ENCODE peak calls at places on chromosomes 3 and 15, in four cellular contexts. Q is CD4-positive, alpha-beta T cell; G is lower leg skin; O is tibial artery. W is an unnamed sample.

GRCh38 chr3:37130448-37130847 is 43.9 kb downstream of the LRRFIP2 start:
- DNase-seq in Q (no peak), O (no peak), G (no peak), W (no peak)

GRCh38 chr3:55609230-55610100 is 122.4 kb upstream of the WNT5A start:
- DNase-seq in O (no peak), Q (no peak), G (no peak), W (no peak)

GRCh38 chr3:98711426-98711825 is 51.7 kb upstream of the ST3GAL6 start:
- DNase-seq in Q (no peak), O (no peak), G (no peak), W (no peak)

GRCh38 chr3:109597438-109597837 is 260.1 kb upstream of the DPPA4 start:
- DNase-seq in O (no peak), Q (no peak), G (no peak), W (no peak)

GRCh38 chr3:46673151-46674030 is 20.1 kb downstream of the ALS2CL start:
- DNase-seq in O (peak), G (no peak), Q (no peak), W (no peak)

GRCh38 chr3:176987901-176988300 is 209.4 kb downstream of the TBL1XR1 start:
- DNase-seq in G (no peak), O (no peak), Q (no peak), W (no peak)

GRCh38 chr3:3753416-3753815 is 45.8 kb upstream of the LRRN1 start:
- DNase-seq in Q (no peak), O (no peak), G (no peak), W (no peak)

GRCh38 chr3:40024526-40024925 is 215.1 kb downstream of the MYRIP start:
- DNase-seq in Q (no peak), O (no peak), G (no peak), W (no peak)

GRCh38 chr3:14124223-14124614 is 451 bp downstream of the CHCHD4 start:
- DNase-seq in G (no peak), Q (peak), O (peak), W (no peak)

GRCh38 chr15:37877851-37878577 is 56.4 kb upstream of the TMCO5A start:
- DNase-seq in O (no peak), G (no peak), Q (no peak), W (no peak)

GRCh38 chr15:77482570-77482969 is 61.9 kb downstream of the HMG20A start:
- DNase-seq in Q (no peak), O (no peak), G (no peak), W (no peak)

GRCh38 chr3:11582123-11582968 is 61.4 kb downstream of the VGLL4 start:
- DNase-seq in Q (no peak), G (peak), O (peak), W (no peak)

GRCh38 chr3:185401319-185401955 is 38.5 kb downstream of the MAP3K13 start:
- DNase-seq in O (no peak), G (no peak), Q (no peak), W (no peak)

GRCh38 chr3:187587012-187587544 is 83.1 kb downstream of the SST start:
- DNase-seq in O (no peak), Q (no peak), G (no peak), W (no peak)

GRCh38 chr3:150407818-150408231 is 273 bp upstream of the TSC22D2 start:
- DNase-seq in O (no peak), Q (peak), G (peak), W (no peak)

GRCh38 chr15:65414841-65415621 is 7.7 kb downstream of the IGDCC4 start:
- DNase-seq in O (no peak), G (no peak), Q (no peak), W (peak)

GRCh38 chr15:101675015-101675414 is 22.8 kb upstream of the TM2D3 start:
- DNase-seq in G (no peak), O (no peak), Q (no peak), W (no peak)

GRCh38 chr3:186536883-186537553 is 7.2 kb downstream of the CRYGS start:
- DNase-seq in G (no peak), Q (no peak), O (no peak), W (no peak)

GRCh38 chr3:112376413-112376812 is 43.5 kb downstream of the CD200 start:
- DNase-seq in O (no peak), G (no peak), Q (no peak), W (no peak)

GRCh38 chr3:17810759-17811158 is 68.3 kb upstream of the TBC1D5 start:
- DNase-seq in Q (no peak), G (no peak), O (no peak), W (no peak)
- TF ChIP-seq CTCF in Q (no peak), G (no peak), O (peak), W (no peak)

DNA sequence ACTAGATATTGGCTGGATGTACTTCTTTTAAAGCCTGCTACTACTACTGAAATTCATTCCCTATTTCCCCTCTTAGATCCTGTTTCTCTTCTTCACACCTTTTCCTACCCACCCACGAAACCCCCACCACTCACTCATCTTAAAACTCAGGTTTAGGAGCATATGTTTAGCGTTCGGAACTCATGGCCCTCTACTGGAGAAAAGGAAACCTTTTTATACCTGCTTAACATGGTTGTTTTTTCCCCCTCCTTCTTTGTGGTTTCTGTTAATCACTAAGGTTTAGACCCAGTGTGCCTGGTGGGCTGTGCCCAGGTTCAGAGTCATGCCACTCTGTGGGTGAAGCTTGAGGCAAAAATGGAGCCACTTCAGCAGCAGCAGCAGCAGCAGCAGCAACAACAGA is 2.6 kb downstream of the ARID3B start:
- DNase-seq in O (no peak), Q (no peak), G (no peak), W (no peak)
- TF ChIP-seq CTCF in O (no peak), Q (peak), G (no peak), W (no peak)

DNA sequence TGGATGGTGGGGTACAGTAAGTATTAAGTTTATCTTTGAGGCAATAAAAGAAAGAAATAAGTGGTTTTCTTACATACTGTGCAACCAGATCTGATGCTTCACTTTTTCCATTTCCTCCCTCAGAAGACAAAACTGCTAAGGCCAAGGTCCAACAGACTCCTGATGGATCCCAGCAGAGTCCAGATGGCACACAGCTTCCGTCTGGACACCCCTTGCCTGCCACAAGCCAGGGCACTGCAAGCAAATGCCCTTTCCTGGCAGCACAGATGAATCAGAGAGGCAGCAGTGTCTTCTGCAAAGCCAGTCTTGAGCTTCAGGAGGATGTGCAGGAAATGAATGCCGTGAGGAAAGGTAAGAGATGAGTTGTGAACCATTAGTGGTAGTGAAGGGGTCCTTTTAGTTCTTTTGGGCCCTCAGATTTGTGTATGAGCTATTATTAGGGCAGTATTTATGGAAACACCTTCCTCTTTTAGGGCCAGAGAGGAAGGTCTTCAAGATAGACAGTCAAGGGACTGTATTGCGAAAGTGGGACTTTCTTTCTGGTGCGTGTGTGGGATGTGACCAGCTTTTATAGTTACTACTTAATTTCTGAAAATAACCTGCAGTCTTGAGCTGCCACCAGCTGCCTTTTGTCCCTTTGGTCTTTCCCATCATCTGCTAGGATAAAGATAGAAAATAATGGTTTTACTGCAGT is 4.6 kb downstream of the ALAS1 start:
- DNase-seq in G (no peak), Q (no peak), O (no peak), W (no peak)
- TF ChIP-seq CTCF in G (no peak), Q (no peak), O (no peak), W (no peak)

GRCh38 chr15:92392966-92393286 is 755 bp upstream of the ST8SIA2 start:
- DNase-seq in G (no peak), Q (no peak), O (no peak), W (no peak)

GRCh38 chr15:92393994-92394326 is 279 bp downstream of the ST8SIA2 start:
- DNase-seq in O (no peak), Q (no peak), G (no peak), W (no peak)

GRCh38 chr15:92393287-92393993 is at the start of gene ST8SIA2:
- DNase-seq in Q (no peak), O (no peak), G (no peak), W (peak)

GRCh38 chr15:92392462-92392861 is 1.2 kb upstream of the ST8SIA2 start:
- DNase-seq in G (no peak), O (no peak), Q (no peak), W (no peak)

GRCh38 chr15:92391640-92392039 is 2.0 kb upstream of the ST8SIA2 start:
- DNase-seq in Q (no peak), G (no peak), O (no peak), W (no peak)
- TF ChIP-seq CTCF in Q (no peak), G (no peak), O (no peak), W (no peak)

GRCh38 chr15:39142500-39142899 is 438.4 kb upstream of the THBS1 start:
- DNase-seq in O (no peak), G (no peak), Q (no peak), W (no peak)
- TF ChIP-seq CTCF in O (no peak), G (no peak), Q (no peak), W (no peak)

GRCh38 chr3:111333642-111334041 is 208.4 kb upstream of the CD96 start:
- DNase-seq in O (no peak), Q (no peak), G (no peak), W (no peak)

GRCh38 chr3:111336511-111336910 is 205.5 kb upstream of the CD96 start:
- DNase-seq in Q (no peak), G (no peak), O (no peak), W (no peak)

GRCh38 chr3:111335512-111335911 is 206.5 kb upstream of the CD96 start:
- DNase-seq in Q (no peak), O (no peak), G (no peak), W (no peak)

GRCh38 chr3:111339017-111339416 is 203.0 kb upstream of the CD96 start:
- DNase-seq in O (no peak), G (no peak), Q (no peak), W (no peak)

GRCh38 chr3:111338059-111338698 is 203.8 kb upstream of the CD96 start:
- DNase-seq in G (no peak), Q (no peak), O (no peak), W (no peak)
- TF ChIP-seq CTCF in G (no peak), Q (peak), O (peak), W (peak)

DNA sequence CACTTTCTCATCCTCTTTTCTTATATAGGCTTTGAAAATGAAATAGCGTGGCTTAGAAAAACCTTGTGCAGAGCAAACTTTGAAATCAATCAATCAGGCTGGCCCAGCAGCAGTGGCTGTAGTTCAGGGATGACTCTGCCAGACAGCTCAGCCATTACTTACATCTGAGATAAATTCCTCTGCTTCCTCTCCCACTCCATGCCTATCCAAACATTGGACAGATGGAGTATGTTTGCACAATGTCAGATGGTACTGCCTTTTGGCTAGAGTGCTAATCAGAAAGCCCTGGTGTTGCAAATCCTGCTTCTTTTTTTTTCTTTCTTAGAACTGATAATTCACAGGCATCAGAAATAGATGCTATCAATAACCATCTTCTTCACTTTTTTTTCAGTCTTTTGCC is 1065.1 kb downstream of the AGBL1 start:
- DNase-seq in G (no peak), Q (no peak), O (no peak), W (no peak)
- TF ChIP-seq CTCF in G (no peak), Q (no peak), O (no peak), W (no peak)

DNA sequence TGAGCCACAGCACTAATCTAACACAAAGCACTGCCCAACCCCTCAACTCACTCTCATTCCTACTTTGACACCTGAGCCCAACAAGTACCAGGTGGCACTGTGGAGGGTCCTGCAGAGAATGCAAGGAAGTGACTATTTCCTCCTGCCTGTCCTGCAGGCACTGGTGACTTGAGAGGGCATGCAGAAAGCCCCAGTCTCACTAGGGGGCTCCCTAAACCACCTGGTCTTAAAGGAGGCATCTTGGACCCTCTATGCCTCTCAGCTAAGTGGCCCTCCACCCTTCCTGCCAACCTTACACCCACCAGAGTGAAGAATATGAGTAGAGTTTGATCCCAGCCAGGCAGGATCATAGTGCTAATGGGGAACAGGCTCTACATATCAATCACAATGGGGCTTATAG is 15.2 kb downstream of the TRAIP start:
- DNase-seq in Q (no peak), G (no peak), O (no peak), W (no peak)
- TF ChIP-seq CTCF in Q (no peak), G (no peak), O (peak), W (no peak)

GRCh38 chr3:134708671-134709070 is 57.8 kb upstream of the KY start:
- DNase-seq in O (no peak), G (no peak), Q (no peak), W (no peak)

GRCh38 chr3:134709076-134709475 is 58.3 kb upstream of the KY start:
- DNase-seq in G (no peak), Q (no peak), O (no peak), W (no peak)

GRCh38 chr3:134708025-134708597 is 57.3 kb upstream of the KY start:
- DNase-seq in O (no peak), Q (no peak), G (no peak), W (no peak)

GRCh38 chr3:134699721-134700120 is 48.9 kb upstream of the KY start:
- DNase-seq in G (no peak), Q (no peak), O (no peak), W (no peak)

GRCh38 chr3:134704556-134704955 is 53.7 kb upstream of the KY start:
- DNase-seq in O (no peak), G (no peak), Q (no peak), W (no peak)
- TF ChIP-seq CTCF in O (no peak), G (no peak), Q (no peak), W (no peak)

W was measured in mesothelial cell of epicardium.